ENCODE peak calls at places on chromosome 5, in four cellular contexts. One of them, this sample, is unnamed.

GRCh38 chr5:3034449-3034848 is 283.0 kb upstream of the IRX2 start:
- DNase-seq in CD8-positive, alpha-beta T cell: no peak
- DNase-seq in brain microvascular endothelial cell: no peak
- DNase-seq in A673: no peak
- DNase-seq in this sample: no peak

GRCh38 chr5:386432-387341 is 56.3 kb upstream of the EXOC3 start:
- DNase-seq in CD8-positive, alpha-beta T cell: no peak
- DNase-seq in brain microvascular endothelial cell: no peak
- DNase-seq in A673: no peak
- DNase-seq in this sample: no peak

GRCh38 chr5:54851449-54851848 is 133.9 kb downstream of the ESM1 start:
- DNase-seq in CD8-positive, alpha-beta T cell: no peak
- DNase-seq in brain microvascular endothelial cell: no peak
- DNase-seq in A673: no peak
- DNase-seq in this sample: peak

GRCh38 chr5:143913008-143913752 is 101.2 kb downstream of the HMHB1 start:
- DNase-seq in CD8-positive, alpha-beta T cell: no peak
- DNase-seq in brain microvascular endothelial cell: peak
- DNase-seq in A673: no peak
- DNase-seq in this sample: peak

GRCh38 chr5:135921388-135921787 is 25.7 kb upstream of the IL9 start:
- DNase-seq in CD8-positive, alpha-beta T cell: no peak
- DNase-seq in brain microvascular endothelial cell: no peak
- DNase-seq in A673: peak
- DNase-seq in this sample: no peak

GRCh38 chr5:3269400-3270169 is 326.0 kb upstream of the IRX1 start:
- DNase-seq in CD8-positive, alpha-beta T cell: no peak
- DNase-seq in brain microvascular endothelial cell: no peak
- DNase-seq in A673: no peak
- DNase-seq in this sample: no peak

GRCh38 chr5:74030821-74031220 is 404.8 kb downstream of the ARHGEF28 start:
- DNase-seq in CD8-positive, alpha-beta T cell: no peak
- DNase-seq in brain microvascular endothelial cell: no peak
- DNase-seq in A673: no peak
- DNase-seq in this sample: no peak

GRCh38 chr5:132797651-132798050 is 15.5 kb upstream of the SOWAHA start:
- DNase-seq in CD8-positive, alpha-beta T cell: no peak
- DNase-seq in brain microvascular endothelial cell: no peak
- DNase-seq in A673: no peak
- DNase-seq in this sample: no peak

GRCh38 chr5:116718317-116718716 is 143.7 kb upstream of the SEMA6A start:
- DNase-seq in CD8-positive, alpha-beta T cell: no peak
- DNase-seq in brain microvascular endothelial cell: no peak
- DNase-seq in A673: no peak
- DNase-seq in this sample: no peak

GRCh38 chr5:67051164-67051563 is 145.4 kb downstream of the CD180 start:
- DNase-seq in CD8-positive, alpha-beta T cell: no peak
- DNase-seq in brain microvascular endothelial cell: no peak
- DNase-seq in A673: no peak
- DNase-seq in this sample: no peak

GRCh38 chr5:172667786-172668735 is 27.0 kb downstream of the NEURL1B start:
- DNase-seq in CD8-positive, alpha-beta T cell: no peak
- DNase-seq in brain microvascular endothelial cell: no peak
- DNase-seq in A673: no peak
- DNase-seq in this sample: no peak

GRCh38 chr5:57340681-57341080 is 141.9 kb downstream of the ACTBL2 start:
- DNase-seq in CD8-positive, alpha-beta T cell: no peak
- DNase-seq in brain microvascular endothelial cell: no peak
- DNase-seq in A673: no peak
- DNase-seq in this sample: no peak

GRCh38 chr5:114238771-114239313 is 123.0 kb upstream of the KCNN2 start:
- DNase-seq in CD8-positive, alpha-beta T cell: no peak
- DNase-seq in brain microvascular endothelial cell: no peak
- DNase-seq in A673: no peak
- DNase-seq in this sample: no peak

GRCh38 chr5:176823869-176824412 is 13.6 kb downstream of the UNC5A start:
- DNase-seq in CD8-positive, alpha-beta T cell: no peak
- DNase-seq in brain microvascular endothelial cell: no peak
- DNase-seq in A673: no peak
- DNase-seq in this sample: no peak
- H3K27ac ChIP-seq in CD8-positive, alpha-beta T cell: no peak
- H3K27ac ChIP-seq in brain microvascular endothelial cell: no peak
- H3K27ac ChIP-seq in A673: no peak
- H3K27ac ChIP-seq in this sample: no peak

DNA sequence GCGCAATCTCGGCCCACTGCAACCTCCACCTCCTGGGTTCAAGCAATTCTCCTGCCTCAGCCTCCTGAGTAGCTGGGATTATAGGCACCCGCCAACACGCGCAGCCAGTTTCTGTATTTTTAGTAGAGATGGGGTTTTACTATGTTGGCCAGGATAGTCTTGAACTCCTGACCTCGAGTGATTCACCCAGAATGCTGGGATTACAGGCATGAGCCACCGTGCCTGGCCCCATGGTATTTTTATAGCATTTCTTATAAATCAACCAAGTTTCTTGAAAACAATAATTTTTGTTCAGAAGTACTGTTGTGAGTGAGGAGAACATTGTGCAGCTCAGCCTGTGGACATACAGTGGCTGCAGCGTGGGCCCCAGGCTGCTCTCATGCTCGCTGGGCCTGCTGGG is 45.2 kb downstream of the MAP1B start:
- DNase-seq in CD8-positive, alpha-beta T cell: no peak
- DNase-seq in brain microvascular endothelial cell: peak
- DNase-seq in A673: no peak
- DNase-seq in this sample: no peak
- H3K27ac ChIP-seq in CD8-positive, alpha-beta T cell: no peak
- H3K27ac ChIP-seq in brain microvascular endothelial cell: peak
- H3K27ac ChIP-seq in A673: no peak
- H3K27ac ChIP-seq in this sample: no peak

DNA sequence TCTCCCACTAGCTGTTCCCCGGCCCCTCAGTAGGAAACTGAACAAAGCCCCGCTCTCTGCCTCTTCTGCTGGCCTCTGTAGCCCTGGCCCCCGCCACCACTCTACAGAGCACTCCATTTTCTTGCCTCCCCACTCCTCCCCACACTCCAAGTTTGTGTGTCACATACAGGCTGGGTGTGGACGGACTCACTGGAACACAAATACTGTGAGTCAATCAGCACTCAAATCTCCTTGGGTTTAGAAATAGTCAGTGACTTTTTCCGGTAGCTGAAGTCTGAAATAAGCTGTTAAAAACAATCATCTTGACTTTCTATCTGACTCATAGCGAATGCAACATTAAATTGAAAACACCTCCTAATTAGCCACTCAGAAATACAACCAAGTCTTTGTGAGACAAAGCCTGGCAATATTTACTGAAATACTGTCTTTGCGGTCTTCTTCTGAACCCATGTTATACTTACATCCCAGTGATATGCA is 122.5 kb downstream of the LHFPL2 start:
- DNase-seq in CD8-positive, alpha-beta T cell: no peak
- DNase-seq in brain microvascular endothelial cell: peak
- DNase-seq in A673: no peak
- DNase-seq in this sample: peak
- H3K27ac ChIP-seq in CD8-positive, alpha-beta T cell: no peak
- H3K27ac ChIP-seq in brain microvascular endothelial cell: peak
- H3K27ac ChIP-seq in A673: no peak
- H3K27ac ChIP-seq in this sample: peak

GRCh38 chr5:153783278-153783677 is 255.4 kb downstream of the FAM114A2 start:
- DNase-seq in CD8-positive, alpha-beta T cell: no peak
- DNase-seq in brain microvascular endothelial cell: no peak
- DNase-seq in A673: no peak
- DNase-seq in this sample: no peak
- H3K27ac ChIP-seq in CD8-positive, alpha-beta T cell: no peak
- H3K27ac ChIP-seq in brain microvascular endothelial cell: no peak
- H3K27ac ChIP-seq in A673: no peak
- H3K27ac ChIP-seq in this sample: no peak

This sample was measured in epithelial cell of prostate.